ENCODE peak calls at places on chromosomes 3 and 15, in five cellular contexts. V is lung, S is neural progenitor cell, Y is HFF-Myc, B is tibial artery. C is an unnamed sample.

GRCh38 chr3:42032693-42033349 is 58.3 kb upstream of the TRAK1 start:
- DNase-seq in V (peak), S (peak), Y (no peak), B (peak), C (peak)

GRCh38 chr3:197465996-197466549 is 89.7 kb downstream of the BDH1 start:
- DNase-seq in V (no peak), S (no peak), Y (peak), B (no peak), C (no peak)

GRCh38 chr3:33060609-33061337 is 36.2 kb downstream of the GLB1 start:
- DNase-seq in V (no peak), S (no peak), Y (no peak), B (no peak), C (no peak)

GRCh38 chr3:61111764-61112163 is 139.5 kb downstream of the FHIT start:
- DNase-seq in V (no peak), S (no peak), Y (no peak), B (no peak), C (no peak)

GRCh38 chr15:72169921-72170611 is 27.5 kb downstream of the GRAMD2A start:
- DNase-seq in V (no peak), S (no peak), Y (no peak), B (no peak), C (no peak)

GRCh38 chr3:14440531-14441239 is 38.3 kb downstream of the SLC6A6 start:
- DNase-seq in V (no peak), S (peak), Y (no peak), B (no peak), C (no peak)

GRCh38 chr3:134352031-134352671 is 22.1 kb downstream of the AMOTL2 start:
- DNase-seq in V (peak), S (no peak), Y (no peak), B (no peak), C (no peak)

GRCh38 chr15:89244512-89244869 is 712 bp downstream of the FANCI start:
- DNase-seq in V (no peak), S (no peak), Y (no peak), B (no peak), C (no peak)

GRCh38 chr3:67624687-67625086 is 29.7 kb downstream of the SUCLG2 start:
- DNase-seq in V (no peak), S (no peak), Y (no peak), B (no peak), C (no peak)

GRCh38 chr15:45642203-45642932 is 7.5 kb downstream of the SQOR start:
- DNase-seq in V (no peak), S (no peak), Y (no peak), B (peak), C (peak)

GRCh38 chr3:58386966-58387365 is 46.7 kb downstream of the PDHB start:
- DNase-seq in V (no peak), S (no peak), Y (peak), B (peak), C (no peak)

GRCh38 chr3:87793322-87793877 is 265.4 kb downstream of the CGGBP1 start:
- DNase-seq in V (no peak), S (peak), Y (no peak), B (no peak), C (no peak)

GRCh38 chr3:50100956-50101845 is 12.5 kb downstream of the RBM5 start:
- DNase-seq in V (no peak), S (peak), Y (no peak), B (no peak), C (peak)

GRCh38 chr3:102189564-102190339 is 245.1 kb upstream of the ZPLD1 start:
- DNase-seq in V (no peak), S (no peak), Y (no peak), B (no peak), C (peak)

GRCh38 chr3:102194001-102194400 is 240.8 kb upstream of the ZPLD1 start:
- DNase-seq in V (no peak), S (no peak), Y (no peak), B (no peak), C (no peak)

GRCh38 chr3:102193255-102193654 is 241.6 kb upstream of the ZPLD1 start:
- DNase-seq in V (no peak), S (no peak), Y (no peak), B (no peak), C (no peak)

GRCh38 chr3:102192575-102192974 is 242.2 kb upstream of the ZPLD1 start:
- DNase-seq in V (no peak), S (no peak), Y (no peak), B (no peak), C (no peak)

DNA sequence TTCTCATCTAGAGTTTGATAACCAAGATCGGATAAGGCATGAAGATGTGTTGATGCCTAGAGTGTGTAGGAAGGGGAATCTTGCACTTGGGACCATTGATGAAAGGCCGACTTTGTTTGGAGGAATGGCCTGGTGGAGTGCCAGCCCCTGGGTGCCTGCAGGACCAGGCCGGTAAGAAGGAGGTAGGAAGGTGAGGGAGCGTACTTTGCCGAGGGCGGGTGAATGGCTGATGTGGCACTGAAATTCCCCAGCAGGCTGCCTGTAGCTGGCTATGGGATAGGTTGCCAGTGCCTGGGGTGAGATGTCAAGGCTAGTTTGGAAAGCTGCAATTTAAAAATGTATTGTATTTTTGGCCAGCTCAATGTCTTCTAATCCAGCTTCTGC is 244.5 kb upstream of the ZPLD1 start:
- DNase-seq in V (no peak), S (no peak), Y (no peak), B (no peak), C (no peak)
- H3K4me3 ChIP-seq in V (no peak), S (no peak), Y (no peak), B (no peak), C (no peak)

GRCh38 chr3:189688296-189688695 is 57.1 kb downstream of the TP63 start:
- DNase-seq in V (no peak), S (no peak), Y (no peak), B (no peak), C (no peak)

GRCh38 chr3:189684317-189684716 is 53.1 kb downstream of the TP63 start:
- DNase-seq in V (no peak), S (no peak), Y (no peak), B (no peak), C (no peak)

GRCh38 chr3:189687475-189687874 is 56.3 kb downstream of the TP63 start:
- DNase-seq in V (no peak), S (peak), Y (no peak), B (no peak), C (no peak)

GRCh38 chr3:189683576-189684255 is 52.5 kb downstream of the TP63 start:
- DNase-seq in V (no peak), S (no peak), Y (no peak), B (no peak), C (no peak)

GRCh38 chr3:189685854-189686253 is 54.7 kb downstream of the TP63 start:
- DNase-seq in V (no peak), S (no peak), Y (peak), B (no peak), C (peak)
- TF ChIP-seq CTCF in V (no peak), S (no peak), Y (no peak), B (no peak), C (no peak)

DNA sequence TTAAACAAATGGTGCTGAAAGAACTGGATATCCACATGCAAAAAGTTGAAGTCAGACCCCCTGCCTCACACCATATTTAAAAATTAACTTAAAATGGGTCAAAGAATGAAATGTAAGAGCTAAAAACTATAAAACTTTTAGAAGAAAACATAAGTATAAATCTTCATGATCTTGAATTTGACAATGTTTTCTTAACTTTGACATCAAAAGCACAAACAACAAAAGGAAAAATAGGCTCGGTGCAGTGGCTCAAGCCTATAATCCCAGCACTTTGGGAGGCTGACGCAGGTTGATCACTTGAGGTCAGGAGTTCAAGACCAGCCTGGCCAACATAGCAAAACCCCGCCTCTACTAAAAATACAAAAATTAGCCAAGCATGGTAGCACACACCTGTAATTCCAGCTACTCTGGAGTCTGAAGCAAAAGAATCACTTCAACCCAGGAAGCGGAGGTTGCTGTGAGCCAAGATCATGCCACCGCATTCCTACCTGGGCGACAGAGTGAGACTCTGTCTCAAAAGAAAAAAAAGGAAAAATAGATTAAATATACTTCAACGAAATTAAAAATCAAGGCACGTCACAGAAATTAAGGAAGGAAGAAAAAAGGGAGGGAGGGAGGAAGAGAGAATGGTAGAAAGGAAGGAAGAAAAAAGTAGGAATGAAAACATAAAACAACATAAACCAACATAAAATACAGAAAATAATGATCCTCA is 1.5 kb downstream of the RAB27A start:
- DNase-seq in V (no peak), S (no peak), Y (no peak), B (no peak), C (no peak)
- H3K4me3 ChIP-seq in V (no peak), S (peak), Y (no peak), B (peak), C (no peak)

GRCh38 chr15:68075764-68076385 is 21.8 kb downstream of the PIAS1 start:
- DNase-seq in V (no peak), S (no peak), Y (no peak), B (no peak), C (no peak)
- TF ChIP-seq CTCF in V (no peak), S (no peak), Y (no peak), B (no peak), C (no peak)

GRCh38 chr3:13282986-13283876 is 136.9 kb downstream of the NUP210 start:
- DNase-seq in V (no peak), S (peak), Y (no peak), B (peak), C (no peak)
- H3K4me3 ChIP-seq in V (no peak), S (peak), Y (no peak), B (peak), C (no peak)

DNA sequence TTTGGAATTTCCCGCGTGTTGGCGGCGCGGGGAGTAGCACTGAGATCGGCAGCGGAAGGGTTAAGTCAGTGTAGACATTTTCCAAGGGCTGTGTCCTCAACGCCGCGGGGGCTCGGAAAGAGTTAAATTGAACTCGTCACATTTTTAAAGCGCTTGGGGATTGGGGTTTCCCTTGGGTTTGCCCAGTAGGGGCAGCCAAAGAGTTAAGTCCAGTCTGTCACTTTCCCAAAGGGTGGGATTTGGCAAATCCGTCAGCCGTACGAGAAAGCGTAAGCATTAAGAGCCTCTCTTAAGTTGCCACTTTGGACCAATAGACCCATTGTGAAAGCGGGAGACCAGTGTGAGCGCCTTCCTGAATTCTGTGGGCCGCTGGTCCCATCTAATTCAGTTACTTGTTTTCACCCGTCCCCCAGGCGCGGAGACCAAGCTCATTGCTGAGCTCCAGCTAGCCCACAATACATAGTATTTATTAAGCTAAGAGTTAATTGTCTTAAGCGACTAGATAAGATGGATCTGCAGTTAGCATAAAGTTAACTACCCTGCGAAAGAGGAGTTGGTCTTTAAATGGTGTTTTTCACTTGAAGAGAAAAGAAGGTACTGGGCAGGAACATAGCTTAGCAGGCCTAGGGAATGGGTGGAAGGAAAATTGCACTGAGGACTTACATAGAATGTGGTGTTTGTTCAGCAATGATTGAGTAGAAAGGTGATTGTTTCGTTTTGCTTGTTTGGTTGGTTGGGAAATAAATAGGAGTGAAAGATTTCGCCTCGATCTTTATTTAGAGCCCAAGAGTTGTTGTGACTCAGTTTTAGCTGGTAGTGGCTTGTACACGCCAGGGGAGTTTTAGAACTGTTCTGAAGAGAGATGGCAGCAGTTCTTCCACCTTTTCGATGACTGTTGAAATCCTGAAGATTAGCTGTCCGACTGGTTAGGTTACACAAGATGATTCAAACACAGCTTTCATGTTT is 932 bp downstream of the ARL8B start:
- DNase-seq in V (peak), S (peak), Y (no peak), B (peak), C (no peak)
- TF ChIP-seq CTCF in V (no peak), S (peak), Y (no peak), B (no peak), C (no peak)

GRCh38 chr3:29226709-29227108 is 54.2 kb upstream of the RBMS3 start:
- DNase-seq in V (no peak), S (no peak), Y (no peak), B (no peak), C (no peak)
- H3K4me3 ChIP-seq in V (no peak), S (no peak), Y (no peak), B (no peak), C (no peak)

GRCh38 chr3:173531602-173532001 is 134.1 kb downstream of the NLGN1 start:
- DNase-seq in V (no peak), S (no peak), Y (no peak), B (no peak), C (no peak)

DNA sequence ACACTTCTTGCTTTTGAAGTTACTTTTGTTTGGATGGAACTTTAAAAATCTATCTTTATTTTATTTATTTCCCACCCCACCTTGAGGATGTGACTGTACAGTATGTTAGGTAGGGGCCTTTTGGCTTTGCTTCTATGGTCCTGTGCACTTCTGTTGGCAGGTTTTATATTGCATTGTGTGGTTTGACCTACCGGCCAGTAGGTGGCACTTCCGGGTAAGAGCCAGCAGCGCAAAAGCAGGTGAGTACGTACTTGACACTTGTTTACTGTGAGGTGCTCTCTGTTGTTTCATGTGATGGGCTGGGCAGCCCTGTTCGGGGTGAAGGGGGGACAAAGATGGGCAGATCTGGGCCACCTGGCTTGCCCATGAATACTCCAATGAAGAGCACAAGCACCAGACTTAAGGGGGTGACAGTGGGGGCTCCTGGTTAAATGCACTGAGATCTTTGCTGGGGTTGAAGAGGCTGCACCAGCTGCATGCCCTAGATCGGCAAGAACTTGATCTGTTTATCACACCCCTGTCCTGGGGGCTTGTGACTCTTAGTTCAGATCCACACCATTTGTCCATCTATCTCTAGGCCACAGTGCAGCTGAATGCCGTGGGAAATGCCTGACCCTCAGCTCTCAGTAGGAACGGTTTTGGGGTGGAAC is 131.6 kb downstream of the NLGN1 start:
- DNase-seq in V (no peak), S (peak), Y (no peak), B (no peak), C (no peak)
- TF ChIP-seq CTCF in V (no peak), S (peak), Y (peak), B (no peak), C (peak)